ENCODE peak calls at places on chromosome 3, in nine cellular contexts. E is bronchial epithelial cell, D is HFF-Myc, O is IMR-90, J is hepatocyte, H is prostate gland, A is PC-3, Q is stomach, K is mucosa of descending colon. T is an unnamed sample.

GRCh38 chr3:24933401-24933800 is 438.8 kb upstream of the THRB start:
- DNase-seq in E (no peak), D (no peak), O (no peak), J (no peak), H (no peak), A (no peak), Q (no peak), K (no peak), T (no peak)

GRCh38 chr3:37620071-37620635 is 241.5 kb upstream of the CTDSPL start:
- DNase-seq in E (no peak), D (no peak), O (no peak), J (no peak), H (no peak), A (peak; percentile 6), Q (no peak), K (no peak), T (no peak)

GRCh38 chr3:195762611-195763247 is 42.0 kb downstream of the MUC20 start:
- DNase-seq in E (no peak), D (no peak), O (no peak), J (no peak), H (no peak), A (no peak), Q (no peak), K (peak; percentile 37), T (no peak)

GRCh38 chr3:178518660-178519396 is 17.4 kb upstream of the KCNMB2 start:
- DNase-seq in E (peak; percentile 12), D (no peak), O (no peak), J (no peak), H (no peak), A (no peak), Q (no peak), K (no peak), T (no peak)

GRCh38 chr3:74593152-74593551 is 21.3 kb downstream of the CNTN3 start:
- DNase-seq in E (no peak), D (no peak), O (no peak), J (no peak), H (no peak), A (no peak), Q (no peak), K (no peak), T (no peak)

GRCh38 chr3:95612611-95613010 is 1201.8 kb upstream of the EPHA6 start:
- DNase-seq in E (no peak), D (no peak), O (no peak), J (no peak), H (no peak), A (peak; percentile 69), Q (no peak), K (no peak), T (no peak)

GRCh38 chr3:8301977-8302589 is 199.5 kb upstream of the LMCD1 start:
- DNase-seq in E (peak; percentile 56), D (no peak), O (peak; percentile 59), J (peak; percentile 75), H (no peak), A (peak; percentile 69), Q (no peak), K (no peak), T (peak; percentile 74)

GRCh38 chr3:105752791-105753415 is 115.9 kb downstream of the CBLB start:
- DNase-seq in E (peak; percentile 18), D (no peak), O (no peak), J (peak; percentile 22), H (no peak), A (peak; percentile 38), Q (no peak), K (no peak), T (peak; percentile 53)

GRCh38 chr3:186869253-186870235 is 27.0 kb downstream of the ADIPOQ start:
- DNase-seq in E (peak; percentile 24), D (no peak), O (peak; percentile 44), J (no peak), H (no peak), A (peak; percentile 37), Q (no peak), K (no peak), T (peak; percentile 36)

GRCh38 chr3:167167491-167167890 is 212.6 kb downstream of the ZBBX start:
- DNase-seq in E (no peak), D (no peak), O (no peak), J (no peak), H (no peak), A (no peak), Q (no peak), K (no peak), T (no peak)

GRCh38 chr3:146746190-146746589 is 141.0 kb upstream of the PLSCR5 start:
- DNase-seq in E (peak; percentile 42), D (peak; percentile 46), O (peak; percentile 23), J (no peak), H (no peak), A (peak; percentile 75), Q (no peak), K (no peak), T (peak; percentile 59)

GRCh38 chr3:71341721-71342120 is 241.8 kb downstream of the FOXP1 start:
- DNase-seq in E (peak; percentile 70), D (peak; percentile 22), O (peak; percentile 91), J (no peak), H (no peak), A (peak; percentile 61), Q (no peak), K (no peak), T (peak; percentile 83)

GRCh38 chr3:134008630-134009156 is 21.0 kb downstream of the SLCO2A1 start:
- DNase-seq in E (peak; percentile 87), D (peak; percentile 44), O (peak; percentile 84), J (no peak), H (no peak), A (peak; percentile 90), Q (no peak), K (no peak), T (peak; percentile 82)

GRCh38 chr3:45343947-45344346 is 44.4 kb upstream of the LARS2 start:
- DNase-seq in E (peak; percentile 16), D (no peak), O (peak; percentile 18), J (no peak), H (no peak), A (peak; percentile 48), Q (no peak), K (no peak), T (no peak)

GRCh38 chr3:125647318-125648014 is 52.2 kb upstream of the OSBPL11 start:
- DNase-seq in E (peak; percentile 93), D (no peak), O (no peak), J (peak; percentile 78), H (peak; percentile 69), A (peak; percentile 45), Q (peak; percentile 61), K (peak; percentile 71), T (no peak)

GRCh38 chr3:124928333-124929202 is 6.0 kb downstream of the MUC13 start:
- DNase-seq in E (peak; percentile 60), D (peak; percentile 61), O (peak; percentile 74), J (peak; percentile 66), H (peak; percentile 71), A (peak; percentile 79), Q (peak; percentile 76), K (no peak), T (peak; percentile 86)

GRCh38 chr3:23594897-23595670 is 210.7 kb upstream of the UBE2E1 start:
- DNase-seq in E (no peak), D (no peak), O (peak; percentile 12), J (no peak), H (no peak), A (no peak), Q (no peak), K (no peak), T (peak; percentile 42)

GRCh38 chr3:62376906-62377865 is 3.8 kb upstream of the FEZF2 start:
- DNase-seq in E (no peak), D (no peak), O (no peak), J (no peak), H (no peak), A (no peak), Q (no peak), K (no peak), T (no peak)

GRCh38 chr3:62378329-62378789 is 5.0 kb upstream of the FEZF2 start:
- DNase-seq in E (no peak), D (no peak), O (no peak), J (no peak), H (no peak), A (no peak), Q (no peak), K (no peak), T (no peak)

GRCh38 chr3:62375655-62376054 is 2.3 kb upstream of the FEZF2 start:
- DNase-seq in E (no peak), D (no peak), O (no peak), J (no peak), H (no peak), A (no peak), Q (no peak), K (no peak), T (no peak)

GRCh38 chr3:62376187-62376720 is 2.9 kb upstream of the FEZF2 start:
- DNase-seq in E (no peak), D (no peak), O (no peak), J (no peak), H (no peak), A (no peak), Q (no peak), K (no peak), T (no peak)

DNA sequence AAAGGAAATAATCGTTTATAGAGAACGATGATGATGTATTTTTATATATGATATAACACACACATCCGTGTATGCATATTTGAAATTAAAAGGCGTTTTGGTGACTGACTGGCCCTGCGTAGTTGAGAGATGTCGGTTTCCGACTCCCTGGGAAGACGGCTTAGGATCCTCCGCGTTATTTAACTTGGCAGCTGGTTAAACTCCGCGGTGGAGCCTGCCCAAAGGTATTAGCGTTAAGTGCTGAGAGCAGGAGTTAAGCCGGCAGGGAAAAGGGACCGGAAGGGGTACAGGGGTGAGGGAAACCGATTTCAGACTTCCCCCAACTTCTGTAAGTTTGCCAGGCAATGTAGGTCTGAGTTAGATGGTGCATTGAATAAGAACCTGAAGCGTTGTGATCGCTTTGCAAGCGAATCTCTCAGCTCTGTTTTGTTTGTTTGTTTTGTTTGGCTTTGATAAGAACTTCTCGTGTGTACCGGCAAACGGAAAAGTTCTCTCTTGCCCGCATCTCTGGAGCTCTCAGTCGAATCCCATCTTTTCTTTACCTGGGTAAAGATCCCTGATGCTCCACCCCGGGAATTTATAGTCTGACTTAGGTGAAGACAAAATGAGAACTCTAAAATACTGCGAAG is 6.0 kb upstream of the FEZF2 start:
- DNase-seq in E (no peak), D (no peak), O (no peak), J (no peak), H (no peak), A (no peak), Q (no peak), K (no peak), T (no peak)
- TF ChIP-seq CTCF in E (no peak), D (no peak), O (no peak), J (no peak), H (no peak), A (no peak), Q (no peak), K (no peak), T (no peak)

GRCh38 chr3:139893963-139894637 is 40.9 kb upstream of the CLSTN2 start:
- DNase-seq in E (no peak), D (no peak), O (no peak), J (no peak), H (no peak), A (no peak), Q (no peak), K (no peak), T (no peak)
- H3K4me3 ChIP-seq in E (no peak overlapping the region), D (no peak overlapping the region), O (no peak overlapping the region), J (no peak overlapping the region), H (no peak overlapping the region), A (no peak overlapping the region), Q (no peak overlapping the region), K (no peak overlapping the region), T (no peak overlapping the region)

GRCh38 chr3:43215684-43216336 is 70.5 kb upstream of the SNRK start:
- DNase-seq in E (no peak), D (no peak), O (no peak), J (no peak), H (no peak), A (no peak), Q (no peak), K (no peak), T (no peak)
- TF ChIP-seq CTCF in E (no peak), D (peak; percentile 15), O (no peak), J (no peak), H (no peak), A (peak; percentile 36), Q (no peak), K (no peak), T (no peak)

GRCh38 chr3:169241928-169242751 is 421.4 kb downstream of the MECOM start:
- DNase-seq in E (peak; percentile 63), D (no peak), O (peak; percentile 59), J (peak; percentile 33), H (no peak), A (no peak), Q (peak; percentile 54), K (no peak), T (peak; percentile 85)
- H3K4me3 ChIP-seq in E (peak overlapping the region; percentile 42), D (no peak overlapping the region), O (peak overlapping the region; percentile 67), J (peak overlapping the region; percentile 12), H (no peak overlapping the region), A (no peak overlapping the region), Q (peak overlapping the region; percentile 45), K (no peak overlapping the region), T (peak overlapping the region; percentile 63)

T was measured in fibroblast of pulmonary artery.